ENCODE peak calls at places on chromosomes 6 and 20, in seven cellular contexts. F, O, L, X, Y, W and S are unnamed samples.
A peak's percentile ranks its signal among the peaks of the same experiment; 100 is the strongest.

GRCh38 chr6:83594936-83595335 is 82.6 kb downstream of the PRSS35 start:
- DNase-seq in X (no peak), O (no peak), F (no peak), W (no peak), L (no peak), Y (no peak), S (no peak)

GRCh38 chr6:158040051-158040803 is 58.6 kb downstream of the SYNJ2 start:
- DNase-seq in L (no peak), X (peak; percentile 94), W (peak; percentile 54), Y (peak; percentile 90), F (no peak), O (peak; percentile 5), S (peak; percentile 89)

GRCh38 chr6:119337252-119337651 is 12.3 kb downstream of the MAN1A1 start:
- DNase-seq in F (no peak), Y (no peak), W (no peak), O (no peak), X (no peak), L (no peak), S (no peak)

GRCh38 chr6:157034433-157035230 is 257.5 kb downstream of the ARID1B start:
- DNase-seq in W (no peak), O (no peak), L (no peak), F (peak; percentile 55), Y (peak; percentile 66), X (no peak), S (no peak)

GRCh38 chr20:13936781-13937576 is 53.4 kb downstream of the SEL1L2 start:
- DNase-seq in Y (no peak), W (no peak), X (no peak), O (no peak), F (no peak), L (no peak), S (no peak)

GRCh38 chr20:62900052-62900691 is 26.1 kb downstream of the DIDO1 start:
- DNase-seq in O (peak; percentile 73), Y (peak; percentile 67), X (peak; percentile 23), L (peak; percentile 69), F (peak; percentile 83), W (peak; percentile 77), S (peak; percentile 40)

GRCh38 chr6:21915707-21916399 is 322.3 kb downstream of the SOX4 start:
- DNase-seq in L (no peak), X (no peak), Y (peak; percentile 60), W (no peak), O (no peak), F (no peak), S (no peak)

GRCh38 chr6:135347887-135348286 is 149.7 kb downstream of the AHI1 start:
- DNase-seq in F (no peak), W (no peak), L (no peak), X (no peak), O (no peak), Y (no peak), S (no peak)

GRCh38 chr6:52063584-52064400 is 23.6 kb downstream of the PKHD1 start:
- DNase-seq in L (no peak), O (no peak), Y (peak; percentile 42), F (peak; percentile 55), W (no peak), X (no peak), S (peak; percentile 9)

GRCh38 chr20:34915131-34915530 is 38.7 kb downstream of the ACSS2 start:
- DNase-seq in Y (no peak), F (no peak), X (no peak), O (no peak), L (no peak), W (no peak), S (no peak)

GRCh38 chr20:60009826-60010616 is 51.8 kb downstream of the CDH26 start:
- DNase-seq in L (no peak), Y (no peak), X (no peak), W (no peak), O (no peak), F (peak; percentile 40), S (no peak)

GRCh38 chr20:17327185-17327780 is 100.4 kb downstream of the PCSK2 start:
- DNase-seq in X (no peak), Y (no peak), F (peak; percentile 7), W (no peak), L (no peak), O (no peak), S (no peak)

GRCh38 chr20:3721912-3722311 is 9.5 kb upstream of the SIGLEC1 start:
- DNase-seq in Y (no peak), W (no peak), F (no peak), X (no peak), O (no peak), L (no peak), S (no peak)

GRCh38 chr20:53739799-53740785 is 146.5 kb upstream of the ZNF217 start:
- DNase-seq in O (no peak), L (no peak), W (no peak), Y (peak; percentile 47), F (peak; percentile 3), X (no peak), S (no peak)
- H3K4me3 ChIP-seq in O (peak overlapping the region; percentile 13), L (no peak overlapping the region), W (no peak overlapping the region), Y (peak overlapping the region; percentile 54), F (no peak overlapping the region), X (no peak overlapping the region), S (peak overlapping the region; percentile 7)

DNA sequence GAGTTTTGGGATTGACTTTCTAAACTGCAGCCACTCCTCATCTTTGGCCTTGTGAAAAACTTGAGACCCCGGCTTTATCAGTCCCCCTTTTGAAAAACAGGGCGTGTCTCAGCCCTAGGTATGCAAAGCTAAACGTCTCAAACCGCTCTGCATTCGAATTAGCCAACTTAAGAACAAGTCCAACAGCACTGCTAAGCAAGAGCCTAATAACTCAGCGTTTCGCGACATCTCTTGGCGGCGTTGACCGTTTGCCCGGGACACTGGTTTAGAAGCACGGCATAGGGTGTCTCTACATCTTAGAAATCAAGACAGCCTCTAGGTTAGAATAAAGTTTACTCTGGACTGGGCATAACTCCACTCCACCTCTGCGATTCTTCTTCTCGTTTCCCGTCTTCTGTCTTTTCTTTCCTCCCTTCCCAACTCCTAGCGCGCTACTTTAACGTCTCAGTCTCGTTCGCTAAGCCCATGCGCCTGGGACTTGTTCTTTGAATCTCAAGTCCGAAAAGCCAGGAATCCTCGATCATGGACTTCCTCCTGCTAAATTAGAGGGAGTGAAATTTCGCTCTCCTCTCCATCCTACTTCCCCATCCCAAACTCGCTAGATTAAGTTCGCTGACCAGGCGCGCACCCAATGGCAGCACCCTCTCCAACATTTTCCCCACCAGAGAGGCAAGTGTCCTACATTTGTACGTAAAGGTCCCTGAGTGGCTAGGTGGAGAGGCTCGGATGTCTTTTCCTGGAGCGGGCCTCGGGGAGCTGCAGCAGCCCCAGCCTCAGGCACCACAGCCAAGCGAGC is 10.5 kb upstream of the TFAP2A start:
- DNase-seq in F (peak; percentile 31), L (no peak), Y (no peak), X (no peak), O (no peak), W (no peak), S (no peak)
- H3K4me3 ChIP-seq in F (peak overlapping the region; percentile 37), L (peak overlapping the region; percentile 30), Y (peak overlapping the region; percentile 58), X (peak overlapping the region; percentile 44), O (peak overlapping the region; percentile 59), W (peak overlapping the region; percentile 25), S (peak overlapping the region; percentile 44)

DNA sequence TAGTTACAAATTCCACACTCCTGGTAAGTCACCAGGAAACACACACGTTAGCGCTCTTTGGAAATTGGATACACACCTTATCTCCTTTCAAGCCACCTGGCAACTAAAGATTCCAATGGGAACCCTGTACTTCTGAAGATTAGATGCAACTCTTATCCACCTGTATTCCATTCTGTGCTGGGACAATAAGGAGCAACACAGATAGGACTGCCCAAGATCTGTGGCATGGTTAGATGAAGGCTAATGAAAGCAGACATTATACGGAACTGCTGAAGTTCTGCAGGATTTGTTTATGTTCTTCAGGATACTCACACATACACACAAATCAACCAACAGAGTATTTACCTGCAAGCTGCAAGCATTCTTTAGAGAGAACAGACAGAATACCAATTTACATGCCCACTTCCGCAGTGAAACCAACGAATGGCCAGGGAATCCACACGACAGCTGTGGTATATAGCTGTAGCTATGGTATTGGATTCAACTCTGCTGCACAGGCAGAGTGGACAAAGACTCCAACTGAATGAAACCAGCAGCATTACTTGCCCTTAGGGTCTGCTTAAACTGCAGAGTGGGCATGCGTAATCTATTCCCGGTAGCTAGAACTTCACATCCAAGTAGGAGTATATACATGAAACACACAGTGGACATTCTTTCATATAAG is 12.0 kb downstream of the NCOA5 start:
- DNase-seq in W (no peak), L (no peak), Y (no peak), X (no peak), O (no peak), F (no peak), S (no peak)
- H3K4me3 ChIP-seq in W (no peak overlapping the region), L (no peak overlapping the region), Y (no peak overlapping the region), X (no peak overlapping the region), O (no peak overlapping the region), F (no peak overlapping the region), S (no peak overlapping the region)

GRCh38 chr6:88165877-88166492 is at the start of gene CNR1:
- DNase-seq in Y (peak; percentile 11), O (peak; percentile 85), L (peak; percentile 84), W (peak; percentile 32), F (peak; percentile 68), X (no peak), S (no peak)
- H3K4me3 ChIP-seq in Y (peak within 1 kb of the TSS; percentile 33), O (peak within 1 kb of the TSS; percentile 65), L (peak within 1 kb of the TSS; percentile 36), W (peak within 1 kb of the TSS; percentile 47), F (peak within 1 kb of the TSS; percentile 36), X (peak within 1 kb of the TSS; percentile 41), S (peak within 1 kb of the TSS; percentile 54)

GRCh38 chr6:11656486-11656885 is 118.9 kb downstream of the TMEM170B start:
- DNase-seq in W (no peak), L (no peak), X (no peak), O (no peak), F (no peak), Y (no peak), S (no peak)
- H3K4me3 ChIP-seq in W (no peak overlapping the region), L (no peak overlapping the region), X (no peak overlapping the region), O (no peak overlapping the region), F (no peak overlapping the region), Y (no peak overlapping the region), S (no peak overlapping the region)

GRCh38 chr6:39792501-39793450 is 600 bp downstream of the DAAM2 start:
- DNase-seq in X (no peak), O (no peak), Y (peak; percentile 30), W (peak; percentile 41), F (no peak), L (no peak), S (no peak)
- H3K4me3 ChIP-seq in X (peak overlapping the region; percentile 71), O (peak overlapping the region; percentile 62), Y (peak overlapping the region; percentile 91), W (peak overlapping the region; percentile 64), F (peak overlapping the region; percentile 47), L (peak overlapping the region; percentile 59), S (peak overlapping the region; percentile 61)

GRCh38 chr6:96521267-96521624 is 360 bp upstream of the UFL1 start:
- DNase-seq in X (no peak), L (no peak), Y (no peak), W (no peak), F (no peak), O (no peak), S (no peak)
- H3K4me3 ChIP-seq in X (peak overlapping the region; percentile 67), L (peak overlapping the region; percentile 64), Y (peak overlapping the region; percentile 83), W (peak overlapping the region; percentile 87), F (peak overlapping the region; percentile 85), O (peak overlapping the region; percentile 76), S (peak overlapping the region; percentile 61)